ENCODE peak calls at places on chromosomes 1 and 21, in four cellular contexts. D is A549, U is GM12878, G is HepG2. R is an unnamed sample.
A peak's percentile ranks its signal among the peaks of the same experiment; 100 is the strongest.

GRCh38 chr1:172244865-172245264 is 175.6 kb upstream of the C1orf105 start:
- DNase-seq in G (no peak), U (no peak), D (no peak), R (no peak)

GRCh38 chr1:66944330-66945274 is 19.8 kb downstream of the MIER1 start:
- DNase-seq in U (no peak), G (peak; percentile 79), D (no peak), R (peak; percentile 56)

GRCh38 chr1:108851567-108851966 is 5.3 kb downstream of the AKNAD1 start:
- DNase-seq in G (no peak), D (no peak), U (no peak), R (no peak)

GRCh38 chr21:42929969-42930368 is 4.5 kb upstream of the ERVH48-1 start:
- DNase-seq in D (no peak), G (no peak), U (no peak), R (no peak)

GRCh38 chr1:185574139-185574835 is 159.9 kb upstream of the HMCN1 start:
- DNase-seq in G (no peak), U (no peak), D (no peak), R (no peak)

GRCh38 chr1:202283379-202283844 is 58.3 kb downstream of the UBE2T start:
- DNase-seq in G (no peak), U (no peak), D (peak; percentile 28), R (no peak)

GRCh38 chr1:94039514-94039870 is 81.5 kb downstream of the ABCA4 start:
- DNase-seq in U (no peak), D (peak; percentile 43), G (peak; percentile 75), R (peak; percentile 78)

GRCh38 chr1:93143136-93143535 is 37.1 kb downstream of the TMED5 start:
- DNase-seq in D (no peak), G (no peak), U (peak; percentile 19), R (no peak)

GRCh38 chr1:228860911-228861829 is 125.9 kb downstream of the RHOU start:
- DNase-seq in D (peak; percentile 94), G (peak; percentile 97), U (peak; percentile 44), R (no peak)

GRCh38 chr1:193115629-193116227 is 6.1 kb upstream of the CDC73 start:
- DNase-seq in D (peak; percentile 83), G (peak; percentile 87), U (no peak), R (peak; percentile 55)

GRCh38 chr21:15849925-15850324 is 120.1 kb downstream of the USP25 start:
- DNase-seq in U (no peak), G (no peak), D (no peak), R (no peak)

GRCh38 chr1:153779781-153780541 is 4.8 kb downstream of the SLC27A3 start:
- DNase-seq in D (no peak), U (no peak), G (no peak), R (no peak)

GRCh38 chr1:153390938-153391710 is at the start of gene S100A8:
- DNase-seq in U (no peak), G (no peak), D (no peak), R (no peak)

GRCh38 chr21:46062471-46063211 is 35.3 kb upstream of the COL6A2 start:
- DNase-seq in D (no peak), U (no peak), G (no peak), R (no peak)

GRCh38 chr1:61450454-61451213 is 274.3 kb downstream of the TM2D1 start:
- DNase-seq in G (peak; percentile 65), U (no peak), D (peak; percentile 11), R (no peak)

GRCh38 chr1:71074681-71075080 is 6.2 kb downstream of the ZRANB2 start:
- DNase-seq in G (no peak), U (no peak), D (no peak), R (no peak)

GRCh38 chr1:171457412-171457811 is 27.9 kb upstream of the PRRC2C start:
- DNase-seq in U (no peak), G (no peak), D (no peak), R (no peak)

GRCh38 chr1:34885405-34886247 is 26.1 kb upstream of the SMIM12 start:
- DNase-seq in D (peak; percentile 15), U (no peak), G (no peak), R (peak; percentile 83)

GRCh38 chr1:3409737-3410434 is 44.6 kb upstream of the ARHGEF16 start:
- DNase-seq in U (no peak), G (peak; percentile 58), D (peak; percentile 83), R (no peak)

GRCh38 chr1:38724160-38725131 is 135.1 kb downstream of the RRAGC start:
- DNase-seq in G (no peak), U (no peak), D (no peak), R (peak; percentile 31)

DNA sequence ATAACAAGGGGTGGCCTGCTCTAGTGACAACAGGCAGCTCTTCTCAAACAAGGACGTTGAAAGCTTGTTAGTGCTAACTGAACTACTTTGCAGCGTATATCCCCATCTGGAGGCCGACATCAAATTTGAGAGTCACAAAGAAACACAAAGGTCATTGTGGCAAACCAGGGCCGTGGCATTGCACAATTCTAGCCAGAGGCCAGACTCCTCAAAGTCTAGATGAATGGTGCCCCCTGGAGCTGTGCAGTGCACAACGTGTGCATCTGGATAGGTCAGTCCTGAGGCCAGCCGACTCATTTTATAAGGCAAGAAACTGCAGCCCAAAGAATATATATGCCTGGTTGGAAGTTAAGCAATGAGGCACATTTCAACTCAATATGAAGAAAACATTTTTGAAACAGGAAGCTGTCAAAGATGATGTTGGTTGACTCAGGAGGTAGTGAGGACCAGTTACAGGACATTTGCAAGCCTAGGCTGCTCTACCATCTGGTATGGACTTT is 459.3 kb upstream of the RUNX1 start:
- DNase-seq in G (peak; percentile 72), D (no peak), U (no peak), R (peak; percentile 58)
- TF ChIP-seq POLR2AphosphoS2 in G (no peak), D (no peak), U (no peak), R (no peak)

GRCh38 chr21:35503646-35504045 is 454.5 kb upstream of the RUNX1 start:
- DNase-seq in G (no peak), D (no peak), U (no peak), R (no peak)
- TF ChIP-seq POLR2AphosphoS2 in G (no peak), D (no peak), U (no peak), R (no peak)

DNA sequence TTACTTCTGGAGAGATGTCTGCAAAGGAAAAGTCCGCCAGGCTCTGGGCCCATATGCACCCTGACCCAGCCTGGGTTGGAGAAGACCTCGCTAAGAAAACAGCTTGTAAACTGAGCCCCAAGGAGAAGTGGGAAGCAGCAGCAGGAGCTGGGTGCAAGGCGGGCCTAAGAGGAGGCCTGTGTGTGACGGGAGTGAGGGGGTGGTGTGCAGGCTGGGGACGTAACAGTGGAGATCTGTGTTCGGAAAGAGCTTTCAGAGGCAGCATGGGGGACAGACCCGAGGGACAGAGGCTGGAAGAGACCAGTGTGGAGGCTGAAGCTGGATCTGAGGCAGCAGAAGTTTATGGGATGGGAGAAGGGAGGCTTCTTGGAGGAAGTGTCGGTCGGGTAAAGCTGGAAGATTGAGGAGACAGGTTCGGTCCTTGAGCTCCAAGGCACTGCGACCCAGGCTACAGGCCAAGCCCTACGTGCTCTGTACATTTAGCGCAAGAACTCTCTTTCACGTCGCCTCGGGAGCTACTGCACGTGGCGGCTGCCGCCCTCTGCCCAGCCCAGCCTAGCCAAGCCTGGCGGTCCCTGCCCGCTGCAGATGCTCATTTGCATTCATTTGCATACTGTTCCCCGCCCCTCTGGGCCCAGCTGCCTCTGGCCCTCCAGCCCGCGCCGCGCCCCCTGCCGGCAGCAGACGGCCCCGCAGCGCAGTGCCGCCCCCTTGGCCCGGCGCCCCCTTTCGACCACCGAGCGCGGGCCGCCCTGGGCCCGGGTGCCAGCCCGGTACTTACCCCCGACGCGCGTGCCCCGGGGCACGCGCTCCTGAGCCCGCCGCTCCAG is 6.3 kb downstream of the HPCA start:
- DNase-seq in D (peak; percentile 51), U (no peak), G (no peak), R (peak; percentile 78)
- TF ChIP-seq POLR2AphosphoS2 in D (no peak), U (no peak), G (no peak), R (no peak)

DNA sequence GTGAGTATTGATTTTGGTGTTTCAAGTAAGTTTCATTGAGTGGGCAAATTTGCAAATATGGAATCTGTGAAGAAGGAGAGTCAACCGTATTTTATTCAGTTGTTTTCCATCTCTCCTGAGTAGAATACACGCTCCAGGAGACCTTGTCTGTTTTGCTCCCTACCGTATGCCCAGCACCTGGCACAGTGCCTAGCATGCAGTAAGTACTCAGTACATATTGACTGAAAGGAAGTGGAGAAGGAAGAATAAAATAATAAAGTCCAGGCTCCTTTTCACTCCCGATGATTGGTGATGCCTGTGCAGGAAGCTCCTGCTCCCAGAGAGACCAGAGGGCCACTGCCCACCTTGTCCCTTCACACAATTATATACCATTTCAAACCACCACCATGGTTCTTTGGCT is 59.4 kb upstream of the NEK2 start:
- DNase-seq in D (no peak), G (no peak), U (no peak), R (no peak)
- TF ChIP-seq POLR2AphosphoS2 in D (no peak), G (no peak), U (no peak), R (no peak)